ENCODE peak calls at places on chromosomes 2 and 18, in seven cellular contexts. E is hypothalamus; G is KBM-7; D is T-helper 22 cell; N is mesothelial cell of epicardium; I is naive thymus-derived CD8-positive, alpha-beta T cell; A is B cell. K is an unnamed sample.

GRCh38 chr18:48706630-48707206 is 167.9 kb downstream of the CTIF start:
- DNase-seq in A (no peak), G (peak; percentile 25), I (no peak), D (no peak), N (no peak), E (no peak), K (no peak)

GRCh38 chr2:55159037-55159651 is 72.9 kb downstream of the CLHC1 start:
- DNase-seq in N (no peak), I (no peak), G (peak; percentile 45), A (no peak), E (no peak), D (no peak), K (no peak)

GRCh38 chr2:168673265-168674222 is 128.9 kb upstream of the NOSTRIN start:
- DNase-seq in E (no peak), G (no peak), D (no peak), I (no peak), A (no peak), N (no peak), K (no peak)

GRCh38 chr2:106075038-106075437 is 119.1 kb downstream of the UXS1 start:
- DNase-seq in D (no peak), I (no peak), E (no peak), A (no peak), G (no peak), N (no peak), K (no peak)

GRCh38 chr18:58044370-58045264 is 591 bp downstream of the NEDD4L start:
- DNase-seq in N (peak; percentile 43), D (peak; percentile 25), G (peak; percentile 58), E (peak; percentile 42), A (no peak), I (peak; percentile 49), K (peak; percentile 19)

GRCh38 chr18:811192-812122 is 585 bp downstream of the YES1 start:
- DNase-seq in D (no peak), N (no peak), A (no peak), I (no peak), G (peak; percentile 47), E (peak; percentile 36), K (no peak)

GRCh38 chr2:79585701-79586428 is 73.0 kb downstream of the CTNNA2 start:
- DNase-seq in G (peak; percentile 87), A (no peak), I (no peak), E (no peak), N (no peak), D (no peak), K (no peak)

GRCh38 chr2:181430406-181431199 is 26.6 kb upstream of the ITGA4 start:
- DNase-seq in A (peak; percentile 62), E (no peak), I (no peak), G (peak; percentile 81), N (no peak), D (no peak), K (no peak)

GRCh38 chr2:30612371-30612770 is 165.3 kb downstream of the LCLAT1 start:
- DNase-seq in N (no peak), G (no peak), D (no peak), A (no peak), I (no peak), E (no peak), K (no peak)

GRCh38 chr2:9021563-9022211 is 18.2 kb upstream of the MBOAT2 start:
- DNase-seq in D (no peak), E (no peak), G (no peak), I (no peak), N (no peak), A (no peak), K (no peak)

GRCh38 chr2:40348665-40349064 is 103.2 kb downstream of the SLC8A1 start:
- DNase-seq in I (no peak), N (no peak), A (no peak), E (no peak), D (no peak), G (no peak), K (no peak)

GRCh38 chr2:14255135-14255820 is 377.2 kb upstream of the LRATD1 start:
- DNase-seq in E (no peak), D (no peak), N (no peak), I (no peak), G (no peak), A (no peak), K (no peak)